ENCODE peak calls at places on chromosomes 7 and 10, in six cellular contexts. Q is left ventricle myocardium inferior; I is suprapubic skin; Y is stomach; A is AG10803; T is CD8-positive, alpha-beta T cell. Z is an unnamed sample.

GRCh38 chr10:78071140-78071856 is 37.6 kb downstream of the RPS24 start:
- DNase-seq in Q (no peak), I (no peak), Y (no peak), A (no peak), T (no peak), Z (no peak)

GRCh38 chr7:41940760-41941343 is 238.0 kb upstream of the INHBA start:
- DNase-seq in Q (peak), I (no peak), Y (peak), A (peak), T (peak), Z (peak)

GRCh38 chr10:22022257-22023051 is 18.9 kb upstream of the DNAJC1 start:
- DNase-seq in Q (peak), I (no peak), Y (no peak), A (peak), T (peak), Z (no peak)

GRCh38 chr10:62492870-62493180 is 118.7 kb downstream of the ZNF365 start:
- DNase-seq in Q (no peak), I (no peak), Y (no peak), A (no peak), T (no peak), Z (no peak)

GRCh38 chr10:75235375-75236177 is at the start of gene COMTD1:
- DNase-seq in Q (peak), I (peak), Y (peak), A (peak), T (peak), Z (peak)

GRCh38 chr10:92816106-92816505 is 32.2 kb upstream of the EXOC6 start:
- DNase-seq in Q (no peak), I (no peak), Y (no peak), A (peak), T (no peak), Z (no peak)

GRCh38 chr10:12588091-12588850 is 238.9 kb downstream of the CAMK1D start:
- DNase-seq in Q (no peak), I (no peak), Y (no peak), A (peak), T (peak), Z (no peak)

GRCh38 chr7:149713061-149713730 is 60.2 kb downstream of the ZNF467 start:
- DNase-seq in Q (no peak), I (peak), Y (no peak), A (no peak), T (peak), Z (no peak)

GRCh38 chr10:102511562-102512274 is 7.9 kb downstream of the SUFU start:
- DNase-seq in Q (no peak), I (no peak), Y (no peak), A (no peak), T (no peak), Z (no peak)

GRCh38 chr7:157974678-157975230 is 612.9 kb downstream of the PTPRN2 start:
- DNase-seq in Q (no peak), I (peak), Y (no peak), A (no peak), T (no peak), Z (no peak)

GRCh38 chr7:36474283-36475010 is 84.8 kb downstream of the ANLN start:
- DNase-seq in Q (no peak), I (no peak), Y (no peak), A (no peak), T (no peak), Z (no peak)

GRCh38 chr10:14782691-14783363 is 8.1 kb upstream of the FAM107B start:
- DNase-seq in Q (no peak), I (no peak), Y (no peak), A (no peak), T (no peak), Z (no peak)

GRCh38 chr7:77416621-77417371 is 647 bp upstream of the GSAP start:
- DNase-seq in Q (no peak), I (no peak), Y (no peak), A (no peak), T (no peak), Z (no peak)

GRCh38 chr10:124992462-124993344 is 50.8 kb downstream of the ZRANB1 start:
- DNase-seq in Q (peak), I (peak), Y (peak), A (peak), T (peak), Z (no peak)

GRCh38 chr7:127514499-127514898 is 70.9 kb downstream of the GCC1 start:
- DNase-seq in Q (no peak), I (no peak), Y (no peak), A (peak), T (no peak), Z (no peak)

GRCh38 chr7:39607865-39608264 is 15.5 kb upstream of the RALA start:
- DNase-seq in Q (no peak), I (no peak), Y (no peak), A (no peak), T (no peak), Z (no peak)

GRCh38 chr10:17660921-17661320 is 17.0 kb downstream of the STAM start:
- DNase-seq in Q (no peak), I (no peak), Y (no peak), A (peak), T (no peak), Z (no peak)

GRCh38 chr7:138875794-138876193 is 77.8 kb upstream of the ATP6V0A4 start:
- DNase-seq in Q (no peak), I (no peak), Y (no peak), A (peak), T (peak), Z (no peak)

GRCh38 chr10:88702848-88703597 is 3.0 kb upstream of the LIPK start:
- DNase-seq in Q (no peak), I (no peak), Y (peak), A (no peak), T (no peak), Z (no peak)

GRCh38 chr10:15494850-15495249 is 123.8 kb upstream of the FAM171A1 start:
- DNase-seq in Q (no peak), I (no peak), Y (no peak), A (no peak), T (no peak), Z (no peak)

GRCh38 chr10:109701583-109702215 is 221.6 kb downstream of the XPNPEP1 start:
- DNase-seq in Q (no peak), I (no peak), Y (no peak), A (no peak), T (no peak), Z (no peak)

GRCh38 chr10:70145166-70145665 is 1.3 kb downstream of the TYSND1 start:
- DNase-seq in Q (no peak), I (peak), Y (no peak), A (peak), T (no peak), Z (no peak)

GRCh38 chr7:66901941-66902843 is 18.8 kb upstream of the TMEM248 start:
- DNase-seq in Q (no peak), I (no peak), Y (no peak), A (no peak), T (no peak), Z (no peak)

GRCh38 chr7:82294865-82295264 is 148.7 kb downstream of the CACNA2D1 start:
- DNase-seq in Q (no peak), I (no peak), Y (no peak), A (no peak), T (no peak), Z (no peak)

GRCh38 chr7:25398418-25398817 is 170.1 kb upstream of the NPVF start:
- DNase-seq in Q (no peak), I (no peak), Y (no peak), A (no peak), T (no peak), Z (no peak)

GRCh38 chr10:62817763-62818425 is 1.7 kb upstream of the EGR2 start:
- DNase-seq in Q (peak), I (peak), Y (peak), A (peak), T (peak), Z (peak)

GRCh38 chr7:42029405-42029804 is 207.6 kb downstream of the GLI3 start:
- DNase-seq in Q (no peak), I (no peak), Y (no peak), A (no peak), T (no peak), Z (no peak)

GRCh38 chr7:141071260-141071854 is 2.5 kb upstream of the TMEM178B start:
- DNase-seq in Q (peak), I (no peak), Y (no peak), A (no peak), T (peak), Z (peak)

GRCh38 chr7:131544021-131544420 is 12.4 kb downstream of the PODXL start:
- DNase-seq in Q (no peak), I (no peak), Y (no peak), A (no peak), T (no peak), Z (no peak)

GRCh38 chr7:1854521-1855395 is 184.7 kb downstream of the ELFN1 start:
- DNase-seq in Q (peak), I (peak), Y (no peak), A (no peak), T (no peak), Z (peak)

GRCh38 chr10:16545126-16545736 is 23.6 kb upstream of the C1QL3 start:
- DNase-seq in Q (no peak), I (no peak), Y (no peak), A (peak), T (no peak), Z (peak)

GRCh38 chr10:17206210-17206709 is 4.8 kb upstream of the TRDMT1 start:
- DNase-seq in Q (no peak), I (no peak), Y (no peak), A (peak), T (peak), Z (no peak)

GRCh38 chr7:13742719-13743640 is 246.5 kb downstream of the ETV1 start:
- DNase-seq in Q (no peak), I (no peak), Y (peak), A (peak), T (no peak), Z (no peak)

GRCh38 chr7:78985509-78985908 is 468.0 kb downstream of the MAGI2 start:
- DNase-seq in Q (no peak), I (no peak), Y (no peak), A (no peak), T (no peak), Z (no peak)

GRCh38 chr7:113799896-113800295 is 118.9 kb downstream of the PPP1R3A start:
- DNase-seq in Q (no peak), I (no peak), Y (no peak), A (no peak), T (no peak), Z (no peak)

GRCh38 chr10:5858811-5859210 is 30.9 kb downstream of the ANKRD16 start:
- DNase-seq in Q (no peak), I (no peak), Y (no peak), A (no peak), T (no peak), Z (peak)

GRCh38 chr10:125933693-125934092 is 37.3 kb downstream of the FANK1 start:
- DNase-seq in Q (no peak), I (no peak), Y (no peak), A (no peak), T (no peak), Z (no peak)

GRCh38 chr10:21003240-21003822 is 106.2 kb upstream of the NEBL start:
- DNase-seq in Q (no peak), I (no peak), Y (no peak), A (no peak), T (no peak), Z (no peak)

GRCh38 chr10:114334301-114334700 is 70.0 kb downstream of the AFAP1L2 start:
- DNase-seq in Q (no peak), I (no peak), Y (no peak), A (peak), T (no peak), Z (no peak)

GRCh38 chr10:4673279-4674040 is 152.5 kb upstream of the AKR1E2 start:
- DNase-seq in Q (no peak), I (no peak), Y (no peak), A (no peak), T (no peak), Z (no peak)

GRCh38 chr10:4670737-4671136 is 155.3 kb upstream of the AKR1E2 start:
- DNase-seq in Q (no peak), I (no peak), Y (no peak), A (peak), T (no peak), Z (no peak)

GRCh38 chr10:4672199-4672598 is 153.8 kb upstream of the AKR1E2 start:
- DNase-seq in Q (no peak), I (no peak), Y (no peak), A (no peak), T (no peak), Z (no peak)

GRCh38 chr10:4669585-4669984 is 156.4 kb upstream of the AKR1E2 start:
- DNase-seq in Q (no peak), I (no peak), Y (no peak), A (no peak), T (no peak), Z (no peak)

DNA sequence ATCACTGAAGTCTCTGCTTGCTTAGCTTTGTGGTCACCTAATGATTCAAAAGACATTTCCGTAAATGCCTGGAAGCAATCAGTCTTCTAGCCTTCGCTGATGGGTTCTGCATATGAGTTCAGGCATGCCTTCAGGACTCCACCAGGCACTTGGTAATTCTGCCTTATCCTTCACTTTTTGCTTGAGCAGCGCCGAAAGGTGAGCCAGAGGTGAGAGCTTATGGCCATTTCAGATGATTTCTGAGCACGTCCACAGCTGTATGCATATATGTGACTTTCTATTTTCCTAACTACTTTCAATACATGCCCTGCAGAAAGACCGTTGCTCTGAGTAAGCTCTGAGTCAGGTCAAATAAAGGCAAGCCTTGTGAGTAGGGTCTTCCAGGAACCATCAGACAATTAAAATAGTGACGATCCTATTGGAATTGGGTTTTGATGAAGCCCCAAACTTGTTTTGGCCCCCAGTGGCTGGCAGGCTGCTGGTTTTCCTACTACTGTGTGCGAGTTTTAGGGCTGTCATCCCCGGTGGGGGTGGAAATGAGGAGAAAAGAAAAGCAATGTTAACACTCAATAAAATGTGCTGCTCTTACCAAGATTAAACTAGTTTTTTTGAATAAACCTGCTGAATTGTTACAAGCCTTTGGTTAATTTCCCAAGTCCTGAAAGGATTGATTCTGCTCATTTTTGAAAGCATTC is 154.4 kb upstream of the AKR1E2 start:
- DNase-seq in Q (no peak), I (no peak), Y (no peak), A (peak), T (no peak), Z (no peak)
- H3K4me3 ChIP-seq in Q (peak), I (peak), Y (no peak), A (peak), T (no peak), Z (no peak)

DNA sequence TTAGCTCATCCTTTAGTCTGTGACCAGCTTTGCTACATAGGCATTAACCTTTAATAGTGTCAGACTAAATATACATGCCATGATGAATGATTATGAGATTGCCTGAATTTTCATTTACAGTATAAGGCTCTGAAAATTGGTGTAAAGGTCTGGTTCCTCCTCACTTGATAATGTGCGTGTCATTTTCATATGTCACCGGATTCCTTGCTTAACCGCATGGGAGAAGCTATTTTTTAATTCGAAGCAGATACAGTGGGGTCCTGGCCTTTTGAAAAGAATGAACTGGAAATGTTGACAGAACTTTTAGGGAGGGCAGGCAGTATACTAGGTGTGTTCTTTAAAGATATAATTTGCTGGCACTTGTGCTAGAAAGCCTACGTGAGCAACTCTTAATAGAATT is 192.4 kb upstream of the SH2B2 start:
- DNase-seq in Q (no peak), I (no peak), Y (no peak), A (peak), T (no peak), Z (no peak)
- H3K4me3 ChIP-seq in Q (no peak), I (no peak), Y (no peak), A (no peak), T (no peak), Z (no peak)

DNA sequence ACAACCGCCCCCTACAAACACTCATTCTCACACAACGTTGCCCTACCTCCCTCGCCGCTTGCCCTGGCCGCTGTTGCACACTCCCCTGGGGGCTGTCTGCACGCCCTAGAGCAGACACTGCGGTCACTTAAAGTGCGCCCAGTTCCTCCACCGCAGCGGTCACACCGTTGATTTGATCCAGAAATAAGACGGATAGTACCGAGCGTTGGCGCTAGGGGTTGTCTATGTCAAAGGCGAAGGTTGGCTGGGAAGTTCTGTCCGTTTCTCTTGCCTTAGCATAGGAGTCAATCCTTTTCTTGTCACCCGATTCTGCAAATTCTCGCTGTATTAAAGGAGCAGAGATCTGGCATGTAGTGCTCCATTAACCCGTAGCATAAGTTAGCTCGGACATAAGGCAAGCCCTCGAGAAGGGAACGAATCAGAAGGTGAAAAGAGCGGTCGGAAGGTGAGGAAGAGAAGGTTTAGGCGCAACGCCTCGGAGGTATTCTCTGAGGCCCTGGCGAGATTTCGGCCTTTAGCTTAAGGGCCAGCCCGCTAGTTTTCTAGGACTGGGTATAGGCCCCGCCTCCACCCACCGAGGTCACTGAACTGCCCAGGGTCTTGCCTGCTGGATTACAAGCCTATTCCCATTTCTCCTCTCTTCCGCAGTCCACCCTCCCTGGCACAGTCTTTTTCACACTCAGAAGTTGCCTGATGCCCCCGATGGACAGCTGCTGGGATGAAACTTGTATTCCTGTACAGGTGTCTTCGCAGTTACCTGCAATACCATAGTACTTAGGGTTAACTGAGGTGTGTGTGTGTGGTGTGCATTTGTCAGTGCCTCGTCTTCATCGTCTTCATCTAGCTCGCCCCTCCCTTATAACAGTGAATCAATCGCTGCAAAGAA is 10.7 kb downstream of the NXPH1 start:
- DNase-seq in Q (no peak), I (no peak), Y (no peak), A (no peak), T (no peak), Z (no peak)
- H3K4me3 ChIP-seq in Q (peak), I (peak), Y (peak), A (no peak), T (no peak), Z (peak)

GRCh38 chr10:24468281-24468751 is 255.4 kb downstream of the ARHGAP21 start:
- DNase-seq in Q (peak), I (no peak), Y (peak), A (no peak), T (no peak), Z (no peak)

GRCh38 chr10:24465899-24466615 is 257.1 kb downstream of the KIAA1217 start:
- DNase-seq in Q (no peak), I (no peak), Y (peak), A (peak), T (no peak), Z (no peak)

GRCh38 chr10:24467605-24468004 is 256.1 kb downstream of the ARHGAP21 start:
- DNase-seq in Q (no peak), I (no peak), Y (no peak), A (no peak), T (no peak), Z (no peak)

GRCh38 chr10:24466616-24466949 is 257.1 kb downstream of the ARHGAP21 start:
- DNase-seq in Q (no peak), I (no peak), Y (no peak), A (no peak), T (no peak), Z (no peak)

DNA sequence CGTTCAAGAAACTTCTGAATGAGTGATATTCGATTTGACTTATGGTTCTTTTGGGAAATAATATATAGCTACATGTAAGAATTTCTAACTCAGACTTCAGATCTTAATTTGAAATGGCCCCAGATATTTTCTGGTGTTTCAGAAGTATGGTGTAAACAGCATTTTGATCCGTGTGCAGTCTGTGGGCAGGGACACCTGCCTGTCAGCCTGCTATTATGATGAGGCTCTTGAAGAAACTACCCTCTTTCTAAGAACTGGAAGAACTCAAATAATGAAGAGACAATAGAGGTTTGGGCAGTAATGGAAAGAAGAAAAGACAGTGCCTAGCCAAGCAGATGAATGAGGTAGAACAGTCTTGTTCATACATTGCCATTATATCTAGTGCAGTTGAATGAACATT is 256.6 kb downstream of the ARHGAP21 start:
- DNase-seq in Q (no peak), I (no peak), Y (no peak), A (no peak), T (no peak), Z (no peak)
- H3K4me3 ChIP-seq in Q (no peak), I (peak), Y (peak), A (no peak), T (no peak), Z (no peak)

DNA sequence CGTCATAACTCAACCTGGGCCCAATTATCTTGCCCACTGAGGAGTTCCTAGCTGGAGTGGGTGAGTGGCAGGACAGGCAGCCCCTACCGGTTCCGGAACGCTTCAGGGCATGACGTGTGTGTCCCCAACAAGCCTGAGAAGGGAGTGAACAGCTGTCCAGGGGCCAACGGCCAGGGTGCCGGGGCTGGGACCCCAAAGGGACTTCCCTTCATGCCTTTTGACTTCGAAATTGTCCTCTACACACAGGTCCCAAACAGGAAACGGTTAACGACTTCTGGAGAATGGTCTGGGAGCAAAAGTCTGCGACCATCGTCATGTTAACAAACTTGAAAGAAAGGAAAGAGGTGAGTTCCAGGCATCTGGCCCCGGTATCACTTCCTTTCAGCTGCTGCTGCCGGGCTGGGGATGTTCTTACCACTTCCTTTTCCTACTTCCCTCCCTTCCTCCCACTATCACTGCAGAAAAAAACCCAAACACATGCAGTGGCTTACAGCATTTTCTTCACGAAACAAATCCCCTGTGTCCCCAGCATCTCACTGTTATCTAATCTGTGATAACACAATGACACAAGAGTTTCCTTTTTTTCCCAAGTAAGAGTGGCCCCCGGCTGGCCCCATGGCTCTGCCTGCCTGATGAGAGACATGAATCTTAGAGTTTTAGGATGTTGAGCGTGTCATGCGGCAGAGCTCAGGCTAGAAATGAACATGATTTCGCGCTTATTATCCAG is 63.2 kb downstream of the MKI67 start:
- DNase-seq in Q (no peak), I (no peak), Y (no peak), A (no peak), T (peak), Z (no peak)
- H3K4me3 ChIP-seq in Q (peak), I (no peak), Y (peak), A (no peak), T (peak), Z (no peak)